ENCODE peak calls at places on chromosomes 6 and 20, in ten cellular contexts. A, R, E, M, Y, C, J, P, U and Q are unnamed samples. For H3K9me3, the result is how much of the 10 kb centered on the place peaks cover.

GRCh38 chr6:68915591-68915990 is 280.5 kb downstream of the ADGRB3 start:
- DNase-seq in P (no peak), J (no peak), U (no peak), E (no peak), M (no peak), C (no peak), R (no peak), A (no peak), Y (no peak), Q (no peak)

GRCh38 chr6:149716584-149716983 is 1.3 kb downstream of the LATS1 start:
- DNase-seq in Y (peak), C (no peak), J (no peak), A (no peak), U (no peak), R (no peak), M (no peak), P (no peak), E (no peak), Q (no peak)

GRCh38 chr20:433300-433975 is 25.3 kb downstream of the RBCK1 start:
- DNase-seq in E (no peak), U (no peak), C (no peak), P (no peak), A (no peak), R (no peak), M (no peak), J (no peak), Y (no peak), Q (no peak)

GRCh38 chr6:75412937-75413662 is 80.5 kb downstream of the FILIP1 start:
- DNase-seq in C (no peak), R (no peak), Y (peak), U (no peak), M (no peak), E (no peak), J (no peak), A (no peak), P (no peak), Q (no peak)

GRCh38 chr6:33672808-33673207 is 38.7 kb downstream of the UQCC2 start:
- DNase-seq in R (no peak), A (peak), C (no peak), U (peak), E (peak), P (no peak), J (no peak), Y (peak), M (peak), Q (peak)

GRCh38 chr6:37454420-37455125 is 21.6 kb downstream of the CMTR1 start:
- DNase-seq in M (no peak), C (no peak), E (no peak), U (no peak), A (no peak), Y (no peak), R (peak), P (no peak), J (no peak), Q (no peak)

GRCh38 chr20:17757496-17757895 is 57.7 kb downstream of the BANF2 start:
- DNase-seq in U (no peak), C (no peak), Y (no peak), J (no peak), A (no peak), P (no peak), R (no peak), E (no peak), M (no peak), Q (no peak)

GRCh38 chr20:58710481-58711265 is 18.1 kb downstream of the NPEPL1 start:
- DNase-seq in A (no peak), M (no peak), C (no peak), E (peak), P (peak), R (peak), U (no peak), J (no peak), Y (no peak), Q (no peak)

GRCh38 chr20:58459058-58459743 is 56.0 kb downstream of the APCDD1L start:
- DNase-seq in E (no peak), J (no peak), A (no peak), M (no peak), U (no peak), P (no peak), C (no peak), Y (no peak), R (no peak), Q (peak)

GRCh38 chr6:170221753-170222400 is 69.0 kb downstream of the DLL1 start:
- DNase-seq in C (no peak), U (peak), E (no peak), R (peak), J (no peak), P (peak), M (no peak), Y (no peak), A (no peak), Q (peak)

GRCh38 chr6:113092795-113093194 is 745.7 kb downstream of the RFPL4B start:
- DNase-seq in R (no peak), E (no peak), J (no peak), C (no peak), U (no peak), P (no peak), Y (no peak), A (no peak), M (no peak), Q (no peak)

GRCh38 chr20:40844285-40844684 is 155.2 kb upstream of the MAFB start:
- DNase-seq in E (no peak), U (no peak), M (no peak), Y (no peak), P (no peak), R (no peak), J (no peak), C (no peak), A (no peak), Q (peak)

GRCh38 chr6:15090145-15090579 is 155.7 kb upstream of the JARID2 start:
- DNase-seq in U (peak), J (no peak), Y (no peak), A (no peak), C (no peak), M (no peak), R (no peak), P (no peak), E (no peak), Q (no peak)

GRCh38 chr6:15087234-15087633 is 158.6 kb upstream of the JARID2 start:
- DNase-seq in P (no peak), E (no peak), U (no peak), Y (no peak), A (no peak), R (no peak), C (no peak), J (no peak), M (no peak), Q (no peak)

GRCh38 chr6:15090745-15091384 is 155.0 kb upstream of the JARID2 start:
- DNase-seq in Y (no peak), A (no peak), M (no peak), J (no peak), R (no peak), U (no peak), E (no peak), C (no peak), P (no peak), Q (no peak)

GRCh38 chr6:15088904-15089568 is 156.8 kb upstream of the JARID2 start:
- DNase-seq in C (no peak), E (no peak), Y (no peak), A (no peak), M (no peak), U (no peak), R (no peak), P (no peak), J (no peak), Q (no peak)

GRCh38 chr6:15089569-15090144 is 156.2 kb upstream of the JARID2 start:
- DNase-seq in M (no peak), Y (no peak), J (no peak), R (no peak), A (peak), E (no peak), P (no peak), U (no peak), C (no peak), Q (no peak)
- TF ChIP-seq CTCF in M (no peak), Y (no peak), J (no peak), R (no peak), A (no peak), E (no peak), P (no peak), U (no peak), C (no peak), Q (no peak)

DNA sequence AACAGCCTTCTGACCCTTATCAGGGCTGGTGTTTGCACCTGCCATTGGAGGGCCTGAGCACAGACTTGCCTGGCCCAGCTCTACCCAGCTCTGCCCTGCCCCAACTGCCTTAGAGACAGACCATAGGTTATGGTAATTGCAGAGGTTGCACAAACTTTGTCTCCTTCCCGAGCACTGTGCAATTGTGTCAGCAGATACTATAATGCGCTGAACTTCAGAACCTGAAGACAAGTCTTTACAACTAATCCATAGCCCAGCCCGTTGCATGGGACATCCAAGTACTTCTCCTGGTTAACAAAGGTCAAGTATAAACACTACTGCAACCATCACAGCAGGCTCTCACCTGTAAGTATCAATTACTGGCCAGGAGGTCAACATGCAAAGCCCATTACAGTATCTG is 58.6 kb downstream of the PDSS2 start:
- DNase-seq in C (no peak), Y (no peak), U (no peak), R (peak), J (no peak), E (no peak), A (no peak), M (no peak), P (no peak), Q (no peak)
- H3K9me3 ChIP-seq in C (under half), Y (under half), U (under half), R (under half), J (under half), E (under half), A (under half), M (under half), P (under half), Q (under half)

GRCh38 chr20:62493253-62493885 is 17.6 kb upstream of the GATA5 start:
- DNase-seq in M (no peak), R (no peak), J (no peak), P (no peak), C (no peak), Y (no peak), E (no peak), U (peak), A (peak), Q (no peak)

GRCh38 chr20:62495798-62496325 is 20.1 kb upstream of the GATA5 start:
- DNase-seq in J (no peak), M (no peak), R (no peak), E (no peak), U (no peak), A (peak), Y (no peak), P (no peak), C (no peak), Q (no peak)

GRCh38 chr20:62494980-62495797 is 19.4 kb upstream of the GATA5 start:
- DNase-seq in P (no peak), M (no peak), R (no peak), J (no peak), Y (no peak), E (no peak), U (no peak), A (no peak), C (no peak), Q (no peak)

GRCh38 chr20:62493886-62494285 is 18.1 kb upstream of the GATA5 start:
- DNase-seq in J (no peak), C (no peak), P (no peak), U (no peak), Y (no peak), R (no peak), E (no peak), A (no peak), M (no peak), Q (no peak)

DNA sequence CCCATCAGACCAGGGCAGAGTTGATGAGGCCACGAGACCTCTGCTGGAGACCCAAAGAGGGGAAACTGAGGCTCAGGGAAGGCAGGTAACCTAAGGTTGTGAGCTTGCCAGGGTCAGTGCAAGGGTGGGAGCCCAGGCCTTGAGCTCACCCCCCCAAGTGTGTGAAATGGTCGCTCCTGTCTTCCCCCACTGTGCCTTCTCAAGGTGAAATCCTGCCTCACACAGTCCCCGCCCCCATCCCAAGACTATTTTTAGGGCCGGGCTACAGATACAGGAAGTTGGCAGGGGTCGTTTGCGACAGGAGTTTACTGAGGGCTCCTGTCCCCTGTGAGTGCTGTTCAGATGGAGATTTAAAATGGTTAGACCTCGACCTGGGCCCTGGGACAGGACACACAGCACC is 18.7 kb upstream of the GATA5 start:
- DNase-seq in R (no peak), J (no peak), E (no peak), C (no peak), U (peak), Y (no peak), P (no peak), A (no peak), M (no peak), Q (no peak)
- H3K4me3 ChIP-seq in R (no peak), J (no peak), E (no peak), C (no peak), U (no peak), Y (no peak), P (no peak), A (no peak), M (peak), Q (no peak)

DNA sequence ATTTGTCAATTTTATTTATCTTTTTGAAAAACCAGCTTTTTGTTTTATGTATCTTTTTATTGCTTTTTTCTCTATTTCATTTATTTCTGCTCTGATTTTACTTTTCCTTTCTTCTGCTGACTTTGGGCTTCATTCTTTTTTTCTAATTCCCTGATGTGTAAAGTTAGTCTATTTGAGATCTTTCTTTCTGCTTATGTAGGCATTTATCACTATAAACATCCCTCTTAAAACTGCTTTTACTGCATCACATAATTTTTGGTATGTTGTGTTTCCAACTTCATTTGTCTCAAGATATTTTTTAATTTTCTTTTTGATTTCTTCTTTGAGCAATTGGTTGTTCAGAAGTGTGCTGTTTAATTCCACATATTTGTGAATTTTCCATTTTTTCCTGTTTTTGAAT is 174.8 kb downstream of the SLC24A3 start:
- DNase-seq in C (no peak), A (no peak), R (no peak), Y (no peak), P (no peak), U (no peak), M (no peak), J (no peak), E (no peak), Q (no peak)
- TF ChIP-seq CTCF in C (no peak), A (no peak), R (no peak), Y (no peak), P (no peak), U (no peak), M (no peak), J (no peak), E (no peak), Q (no peak)

DNA sequence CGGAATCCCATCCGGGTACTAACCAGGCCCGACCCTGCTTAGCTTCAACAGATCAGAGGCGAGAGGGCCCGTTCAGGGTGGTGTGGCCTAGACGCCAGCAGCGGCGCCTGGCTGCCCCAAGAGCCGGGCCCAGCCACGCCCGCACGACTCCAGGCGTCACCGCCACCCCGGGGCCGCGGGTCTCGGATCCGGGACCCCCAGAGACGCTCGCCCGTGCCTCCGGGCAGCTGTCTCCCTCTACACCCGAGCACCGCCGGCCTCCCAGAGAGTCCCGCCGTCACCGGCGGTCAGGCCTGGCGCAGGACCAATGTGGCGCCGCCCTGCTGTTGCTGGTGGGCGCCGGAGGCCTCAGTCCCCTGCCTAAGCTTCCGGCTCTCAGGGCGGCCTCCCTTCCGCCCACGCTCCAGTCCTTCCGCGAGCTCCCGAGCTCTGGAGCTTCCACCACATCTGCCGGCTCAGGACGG is 441.2 kb upstream of the DEFB115 start:
- DNase-seq in R (no peak), Y (no peak), M (peak), A (no peak), E (peak), J (no peak), P (no peak), C (no peak), U (no peak), Q (no peak)
- H3K9me3 ChIP-seq in R (under half), Y (under half), M (under half), A (under half), E (under half), J (under half), P (under half), C (under half), U (under half), Q (under half)

DNA sequence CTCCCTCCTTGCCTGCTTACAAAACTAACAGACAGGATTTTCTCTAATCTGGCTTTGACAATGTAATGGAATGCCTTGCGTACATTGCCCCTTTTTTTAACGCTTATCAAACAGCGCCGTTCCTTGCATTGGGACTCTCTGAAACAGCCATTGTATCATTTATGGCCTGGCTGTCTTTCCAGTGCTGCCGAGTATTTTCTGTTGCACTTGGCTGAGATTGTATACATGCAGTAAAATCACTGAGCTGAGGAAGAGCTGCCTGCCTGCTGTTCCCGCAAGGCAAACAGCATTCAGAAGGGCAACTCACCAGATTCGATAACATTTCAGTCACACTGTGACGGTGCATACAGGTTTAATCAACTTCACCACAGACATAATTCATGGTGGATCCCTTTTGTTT is 106.0 kb downstream of the SH3BGRL2 start:
- DNase-seq in J (no peak), R (peak), M (no peak), Y (peak), P (no peak), C (no peak), U (no peak), A (no peak), E (no peak), Q (peak)
- H3K4me3 ChIP-seq in J (no peak), R (no peak), M (no peak), Y (peak), P (no peak), C (no peak), U (no peak), A (no peak), E (peak), Q (no peak)

DNA sequence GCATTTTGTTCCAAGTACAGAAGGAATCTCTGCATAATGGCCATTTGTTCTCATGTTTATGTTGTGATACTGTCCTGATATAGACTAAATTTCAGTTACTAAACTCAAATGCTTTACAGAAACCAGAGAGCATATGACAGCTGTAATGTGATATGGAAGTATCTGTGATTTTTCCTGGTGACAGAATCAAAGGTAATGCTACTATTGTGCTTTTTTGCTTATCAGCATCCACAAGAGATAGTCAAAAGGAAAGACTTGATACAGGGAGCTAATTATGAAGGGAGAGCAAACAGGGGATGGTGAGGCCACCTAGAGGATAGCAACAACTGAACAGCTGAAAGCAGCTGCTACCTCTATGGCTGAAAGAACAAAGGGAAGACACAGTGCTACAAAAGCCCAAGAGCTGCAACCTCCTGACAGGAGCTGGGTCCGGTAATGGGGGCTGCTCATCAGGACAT is 181.4 kb downstream of the PHF3 start:
- DNase-seq in R (no peak), Y (no peak), C (no peak), E (no peak), P (no peak), J (no peak), U (no peak), M (no peak), A (no peak), Q (peak)
- TF ChIP-seq CTCF in R (no peak), Y (peak), C (no peak), E (no peak), P (no peak), J (no peak), U (no peak), M (no peak), A (no peak), Q (peak)